ENCODE peak calls at places on chromosomes 4 and X, in ten cellular contexts. R, N, F, Q, M, T, O, Z, X and S are unnamed samples.

GRCh38 chr4:152534541-152535231 is 1.2 kb downstream of the FBXW7 start:
- DNase-seq in R (peak; percentile 93), N (no peak), F (peak; percentile 62), Q (peak; percentile 82), M (peak; percentile 27), T (no peak), O (peak; percentile 51), Z (peak; percentile 86), X (peak; percentile 70), S (peak; percentile 73)

GRCh38 chr4:85613901-85614300 is 139.0 kb downstream of the ARHGAP24 start:
- DNase-seq in R (no peak), N (no peak), F (no peak), Q (no peak), M (no peak), T (no peak), O (no peak), Z (no peak), X (no peak), S (no peak)

GRCh38 chr4:38177035-38177791 is 217.0 kb downstream of the PTTG2 start:
- DNase-seq in R (peak; percentile 47), N (no peak), F (no peak), Q (no peak), M (peak; percentile 80), T (no peak), O (no peak), Z (no peak), X (peak; percentile 80), S (no peak)

GRCh38 chr4:185201983-185202962 is 1.5 kb downstream of the CFAP97 start:
- DNase-seq in R (no peak), N (no peak), F (no peak), Q (no peak), M (peak; percentile 45), T (no peak), O (no peak), Z (no peak), X (peak; percentile 66), S (no peak)

GRCh38 chr4:39151120-39151713 is 31.1 kb upstream of the WDR19 start:
- DNase-seq in R (no peak), N (no peak), F (no peak), Q (no peak), M (peak; percentile 69), T (no peak), O (no peak), Z (no peak), X (no peak), S (no peak)

GRCh38 chr4:168857546-168858314 is 152.3 kb downstream of the CBR4 start:
- DNase-seq in R (no peak), N (no peak), F (no peak), Q (no peak), M (peak; percentile 91), T (no peak), O (no peak), Z (no peak), X (no peak), S (no peak)

GRCh38 chr4:189414021-189414420 is 526.7 kb upstream of the FRG1 start:
- DNase-seq in R (no peak), N (no peak), F (no peak), Q (no peak), M (no peak), T (no peak), O (no peak), Z (no peak), X (no peak), S (no peak)

GRCh38 chrX:39886282-39886681 is 211.5 kb downstream of the BCOR start:
- DNase-seq in R (no peak), N (no peak), F (no peak), Q (no peak), M (no peak), T (no peak), O (no peak), Z (no peak), X (no peak), S (no peak)

GRCh38 chr4:16269742-16270522 is 43.7 kb upstream of the TAPT1 start:
- DNase-seq in R (no peak), N (no peak), F (no peak), Q (no peak), M (peak; percentile 86), T (no peak), O (no peak), Z (no peak), X (no peak), S (no peak)

GRCh38 chrX:154411322-154411980 is at the start of gene TAFAZZIN:
- DNase-seq in R (peak; percentile 93), N (peak; percentile 22), F (peak; percentile 90), Q (peak; percentile 92), M (peak; percentile 55), T (no peak), O (peak; percentile 88), Z (peak; percentile 94), X (peak; percentile 77), S (peak; percentile 84)